ENCODE peak calls at places on chromosome 9, in four cellular contexts. L is HCT116, K is colonic mucosa, Z is heart right ventricle. Y is an unnamed sample.

GRCh38 chr9:100534401-100534800 is 43.5 kb upstream of the CAVIN4 start:
- DNase-seq in L (no peak), Z (no peak), K (no peak), Y (no peak)

GRCh38 chr9:2495221-2496005 is 126.2 kb upstream of the VLDLR start:
- DNase-seq in Z (no peak), K (no peak), L (no peak), Y (no peak)

GRCh38 chr9:113999256-114000062 is 78.6 kb downstream of the AMBP start:
- DNase-seq in K (peak; percentile 16), Z (peak; percentile 2), L (no peak), Y (no peak)

GRCh38 chr9:132630116-132630515 is 39.7 kb downstream of the DDX31 start:
- DNase-seq in Z (no peak), L (no peak), K (no peak), Y (no peak)

GRCh38 chr9:88721028-88721427 is 186.1 kb downstream of the NXNL2 start:
- DNase-seq in Z (no peak), L (no peak), K (no peak), Y (no peak)

GRCh38 chr9:91908746-91909145 is 41.3 kb downstream of the ROR2 start:
- DNase-seq in L (no peak), Z (no peak), K (no peak), Y (no peak)

GRCh38 chr9:129125478-129125877 is 14.3 kb downstream of the PTPA start:
- DNase-seq in Z (no peak), K (no peak), L (peak; percentile 46), Y (no peak)

GRCh38 chr9:37324261-37324683 is 98.2 kb upstream of the GRHPR start:
- DNase-seq in L (no peak), K (no peak), Z (no peak), Y (no peak)

GRCh38 chr9:134725605-134725940 is 84.0 kb downstream of the COL5A1 start:
- DNase-seq in K (no peak), L (no peak), Z (no peak), Y (no peak)

GRCh38 chr9:118896356-118897000 is 472.8 kb downstream of the BRINP1 start:
- DNase-seq in Z (no peak), L (no peak), K (no peak), Y (no peak)

GRCh38 chr9:78927099-78927940 is 630.4 kb downstream of the PSAT1 start:
- DNase-seq in L (no peak), Z (no peak), K (no peak), Y (no peak)

GRCh38 chr9:70389642-70390266 is 24.7 kb downstream of the KLF9 start:
- DNase-seq in Z (no peak), L (no peak), K (no peak), Y (no peak)

GRCh38 chr9:4226331-4227250 is 73.3 kb downstream of the GLIS3 start:
- DNase-seq in L (no peak), Z (no peak), K (peak; percentile 56), Y (no peak)

GRCh38 chr9:71861618-71862017 is 49.4 kb downstream of the ABHD17B start:
- DNase-seq in Z (no peak), L (no peak), K (no peak), Y (no peak)

GRCh38 chr9:107292811-107293554 is 9.9 kb downstream of the RAD23B start:
- DNase-seq in L (no peak), Z (no peak), K (no peak), Y (no peak)

GRCh38 chr9:128920381-128921058 is at the start of gene PHYHD1:
- DNase-seq in K (no peak), L (no peak), Z (peak; percentile 50), Y (no peak)

GRCh38 chr9:113269871-113270270 is 5.5 kb downstream of the CDC26 start:
- DNase-seq in Z (no peak), K (no peak), L (no peak), Y (no peak)

GRCh38 chr9:121930970-121931369 is 162.1 kb downstream of the TTLL11 start:
- DNase-seq in L (no peak), Z (no peak), K (no peak), Y (no peak)

GRCh38 chr9:131727184-131727785 is 12.6 kb downstream of the RAPGEF1 start:
- DNase-seq in K (no peak), Z (no peak), L (no peak), Y (no peak)

GRCh38 chr9:103992938-103993595 is 101.0 kb upstream of the SMC2 start:
- DNase-seq in Z (no peak), L (no peak), K (no peak), Y (no peak)

GRCh38 chr9:123927625-123928308 is 2.2 kb downstream of the DENND1A start:
- DNase-seq in Z (no peak), L (no peak), K (peak; percentile 52), Y (no peak)

GRCh38 chr9:136107953-136108647 is 10.6 kb downstream of the TMEM250 start:
- DNase-seq in K (peak; percentile 78), L (no peak), Z (no peak), Y (no peak)

GRCh38 chr9:93093449-93094293 is 2.3 kb upstream of the CARD19 start:
- DNase-seq in Z (no peak), K (peak; percentile 40), L (no peak), Y (no peak)
- H3K4me3 ChIP-seq in Z (no peak overlapping the region), K (no peak overlapping the region), L (no peak overlapping the region), Y (no peak overlapping the region)

DNA sequence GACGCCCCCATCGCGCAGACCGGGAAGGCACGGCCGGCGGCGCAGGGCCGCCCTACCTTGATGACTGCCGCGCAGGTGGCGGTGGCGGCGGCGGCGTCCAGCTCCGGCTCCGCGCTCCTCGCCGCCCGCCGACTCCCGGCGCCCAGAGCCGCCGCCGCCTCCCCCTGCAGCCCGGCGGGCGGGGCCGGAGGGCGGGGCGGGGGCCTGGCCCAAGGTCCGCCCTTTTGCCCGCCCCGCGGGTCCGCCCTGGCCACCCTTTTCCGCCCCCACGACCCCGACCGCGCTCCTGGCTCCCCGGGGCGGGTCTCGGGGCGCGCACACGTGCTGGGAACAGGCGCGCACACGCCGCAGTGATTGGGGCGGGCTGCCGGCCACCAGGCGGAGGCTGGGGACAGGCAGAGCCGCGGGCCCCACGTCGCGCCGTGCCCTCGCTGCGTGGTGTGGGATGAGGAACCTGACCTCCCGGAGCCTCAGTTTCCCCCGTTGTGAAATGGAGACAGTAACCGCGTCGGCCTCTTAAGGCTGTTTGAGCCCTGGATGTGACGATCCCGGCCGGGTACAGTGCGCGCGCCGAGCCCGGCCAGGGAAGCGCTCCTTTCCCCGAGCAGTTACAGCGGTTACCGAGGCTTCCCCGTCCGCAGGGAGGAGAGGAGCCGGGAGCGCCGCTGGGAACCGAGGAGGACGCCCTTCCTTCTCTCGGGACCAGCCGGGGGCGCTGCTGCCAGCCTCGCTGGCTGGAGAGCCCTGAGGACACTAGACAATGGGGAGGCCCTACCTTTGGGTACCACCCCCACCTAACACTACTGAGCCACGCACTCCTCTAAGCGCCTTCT is at the start of gene CORO2A:
- DNase-seq in K (peak; percentile 82), Z (peak; percentile 57), L (peak; percentile 33), Y (no peak)
- TF ChIP-seq CTCF in K (no peak), Z (no peak), L (peak; percentile 29), Y (peak; percentile 62)

DNA sequence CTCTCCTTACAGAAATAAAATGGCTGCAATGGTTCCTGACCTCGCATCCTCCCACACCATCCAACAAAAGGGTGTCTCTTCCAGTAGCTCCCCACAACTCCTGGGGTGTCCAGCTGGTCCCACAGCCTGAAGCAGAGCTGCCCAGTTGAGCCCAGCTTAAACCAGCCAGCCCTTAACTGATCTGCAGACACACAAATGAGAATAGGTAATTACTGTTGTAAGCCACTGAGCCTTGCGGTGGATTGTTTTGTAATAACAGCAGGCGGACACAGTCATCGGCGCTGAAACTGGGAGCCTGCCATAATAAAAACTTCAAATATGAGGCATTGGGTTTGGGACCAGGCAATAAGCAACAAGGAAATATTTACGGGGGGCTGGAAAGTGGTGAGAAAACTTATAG is 10.4 kb upstream of the ZBTB43 start:
- DNase-seq in L (no peak), K (peak; percentile 6), Z (no peak), Y (no peak)
- H3K4me3 ChIP-seq in L (no peak overlapping the region), K (no peak overlapping the region), Z (no peak overlapping the region), Y (no peak overlapping the region)

DNA sequence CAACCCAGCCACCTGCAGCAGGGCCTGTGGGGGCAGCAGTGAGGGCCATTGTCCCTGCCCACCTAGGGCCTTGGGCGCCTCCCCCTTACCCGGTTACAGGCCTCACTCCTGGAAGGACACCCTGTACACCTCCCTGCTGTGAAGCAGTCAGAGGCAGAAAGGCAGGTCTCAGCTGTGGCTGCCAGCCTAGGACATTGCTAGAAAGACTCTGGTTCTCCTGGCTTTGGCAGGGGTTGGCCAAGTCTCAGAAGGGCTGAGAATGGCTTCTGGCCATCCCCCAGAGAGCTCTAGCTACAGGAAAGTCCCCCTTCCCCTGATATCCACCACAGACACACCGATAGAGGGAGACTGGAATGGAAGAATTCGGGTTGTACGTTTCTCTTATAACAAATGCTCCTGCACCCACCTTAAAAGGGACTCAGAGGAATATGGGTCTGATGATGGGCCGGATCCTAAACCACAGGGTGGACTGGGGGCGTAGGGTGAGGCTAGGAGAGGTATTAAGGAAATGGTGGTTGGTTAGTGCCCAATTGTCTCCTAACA is 2.4 kb downstream of the DNAJB5 start:
- DNase-seq in Z (no peak), L (peak; percentile 52), K (no peak), Y (no peak)
- TF ChIP-seq CTCF in Z (no peak), L (no peak), K (no peak), Y (no peak)

Y was measured in LNCaP clone FGC.